ENCODE peak calls at places on chromosome 9, in seven cellular contexts. R, B, M, G, E, X and D are unnamed samples.

GRCh38 chr9:89116064-89116817 is 62.4 kb downstream of the SHC3 start:
- DNase-seq in R (no peak), B (peak; percentile 64), X (no peak), G (no peak), M (no peak), E (no peak), D (peak; percentile 48)

GRCh38 chr9:18371621-18372020 is 102.3 kb upstream of the ADAMTSL1 start:
- DNase-seq in R (no peak), M (no peak), E (no peak), B (no peak), G (no peak), X (no peak), D (no peak)

GRCh38 chr9:130663258-130664171 is 879 bp upstream of the PRDM12 start:
- DNase-seq in R (no peak), G (no peak), X (no peak), E (no peak), M (no peak), B (no peak), D (peak; percentile 30)

GRCh38 chr9:129803679-129804065 is 688 bp downstream of the TOR1B start:
- DNase-seq in B (no peak), R (peak; percentile 16), M (no peak), E (no peak), X (no peak), G (no peak), D (no peak)

GRCh38 chr9:89342948-89343347 is 24.6 kb downstream of the SECISBP2 start:
- DNase-seq in E (no peak), B (no peak), M (no peak), X (no peak), G (no peak), R (no peak), D (no peak)

GRCh38 chr9:113888976-113889375 is 12.9 kb downstream of the ZNF618 start:
- DNase-seq in E (no peak), R (no peak), G (no peak), B (no peak), X (no peak), M (no peak), D (peak; percentile 49)

GRCh38 chr9:33466565-33467495 is 6.9 kb downstream of the NOL6 start:
- DNase-seq in X (peak; percentile 87), R (no peak), E (peak; percentile 57), G (peak; percentile 62), M (no peak), B (peak; percentile 36), D (peak; percentile 70)

GRCh38 chr9:37187713-37188439 is 67.5 kb downstream of the ZCCHC7 start:
- DNase-seq in G (no peak), R (no peak), E (no peak), B (peak; percentile 39), X (no peak), M (no peak), D (no peak)

GRCh38 chr9:16278420-16278999 is 592.0 kb downstream of the BNC2 start:
- DNase-seq in G (no peak), B (no peak), R (no peak), E (no peak), M (no peak), X (no peak), D (no peak)

GRCh38 chr9:84504360-84504759 is 163.8 kb upstream of the SLC28A3 start:
- DNase-seq in R (no peak), G (no peak), B (peak; percentile 2), X (no peak), M (no peak), E (no peak), D (peak; percentile 13)

GRCh38 chr9:93096131-93096802 is at the start of gene CARD19:
- DNase-seq in X (peak; percentile 87), G (peak; percentile 64), M (no peak), B (peak; percentile 33), E (peak; percentile 63), R (no peak), D (peak; percentile 68)

GRCh38 chr9:133448487-133448972 is 11.2 kb upstream of the CACFD1 start:
- DNase-seq in E (no peak), G (no peak), R (no peak), X (no peak), B (no peak), M (no peak), D (no peak)

GRCh38 chr9:118529210-118529609 is 825.0 kb downstream of the TLR4 start:
- DNase-seq in R (no peak), G (no peak), E (no peak), X (no peak), B (peak; percentile 58), M (no peak), D (peak; percentile 9)

GRCh38 chr9:38362912-38363588 is 29.5 kb upstream of the ALDH1B1 start:
- DNase-seq in X (no peak), G (peak; percentile 46), R (peak; percentile 73), M (peak; percentile 62), B (peak; percentile 85), E (no peak), D (peak; percentile 90)

GRCh38 chr9:35910613-35911488 is 1.6 kb downstream of the SPAAR start:
- DNase-seq in M (peak; percentile 72), R (peak; percentile 59), X (peak; percentile 69), E (peak; percentile 29), G (no peak), B (peak; percentile 67), D (peak; percentile 76)

GRCh38 chr9:11086561-11086960 is 473.8 kb upstream of the PTPRD start:
- DNase-seq in M (no peak), G (no peak), X (no peak), E (no peak), R (no peak), B (no peak), D (peak; percentile 54)

GRCh38 chr9:23659346-23660006 is 166.6 kb downstream of the ELAVL2 start:
- DNase-seq in G (no peak), R (no peak), B (no peak), E (no peak), X (no peak), M (no peak), D (no peak)

GRCh38 chr9:76562511-76562911 is 103.5 kb downstream of the GCNT1 start:
- DNase-seq in X (no peak), R (no peak), M (no peak), B (peak; percentile 73), G (no peak), E (no peak), D (peak; percentile 13)

GRCh38 chr9:89541798-89542197 is 43.9 kb upstream of the SEMA4D start:
- DNase-seq in X (no peak), B (no peak), M (no peak), G (no peak), E (no peak), R (no peak), D (no peak)

GRCh38 chr9:35993976-35994720 is 36.2 kb upstream of the OR2S2 start:
- DNase-seq in R (no peak), X (no peak), M (no peak), B (no peak), E (no peak), G (no peak), D (no peak)

GRCh38 chr9:126607731-126608130 is 6.0 kb upstream of the LMX1B start:
- DNase-seq in B (no peak), M (no peak), E (no peak), G (no peak), R (no peak), X (no peak), D (no peak)

GRCh38 chr9:90956026-90956810 is 154.6 kb downstream of the SYK start:
- DNase-seq in G (no peak), R (no peak), X (no peak), M (no peak), E (no peak), B (peak; percentile 80), D (peak; percentile 56)

GRCh38 chr9:111016046-111017026 is 21.9 kb downstream of the LPAR1 start:
- DNase-seq in G (no peak), R (no peak), B (peak; percentile 61), E (no peak), M (no peak), X (no peak), D (peak; percentile 42)

GRCh38 chr9:77756449-77756848 is 108.3 kb upstream of the GNA14 start:
- DNase-seq in R (no peak), X (no peak), E (no peak), G (no peak), M (no peak), B (no peak), D (no peak)

GRCh38 chr9:70600479-70600878 is 186.0 kb upstream of the KLF9 start:
- DNase-seq in B (peak; percentile 64), R (no peak), X (no peak), M (no peak), E (no peak), G (peak; percentile 66), D (peak; percentile 78)

GRCh38 chr9:125843646-125844045 is 96.5 kb downstream of the PBX3 start:
- DNase-seq in R (peak; percentile 29), G (no peak), X (no peak), M (no peak), B (no peak), E (no peak), D (peak; percentile 32)

GRCh38 chr9:40884072-40884901 is 244.2 kb downstream of the FOXD4L6 start:
- DNase-seq in E (no peak), G (no peak), B (no peak), R (no peak), M (no peak), X (peak; percentile 66), D (no peak)

GRCh38 chr9:126456802-126457547 is 130.3 kb downstream of the MVB12B start:
- DNase-seq in E (no peak), B (no peak), M (no peak), R (no peak), G (no peak), X (no peak), D (no peak)

GRCh38 chr9:135258461-135258860 is 171.0 kb downstream of the OLFM1 start:
- DNase-seq in X (no peak), E (no peak), B (no peak), G (no peak), R (no peak), M (no peak), D (no peak)

GRCh38 chr9:21677834-21678233 is 124.6 kb upstream of the MTAP start:
- DNase-seq in E (no peak), B (peak; percentile 84), R (no peak), M (no peak), X (no peak), G (no peak), D (no peak)

GRCh38 chr9:32665101-32665500 is 29.6 kb upstream of the TAF1L start:
- DNase-seq in X (no peak), M (no peak), R (no peak), E (no peak), G (no peak), B (peak; percentile 43), D (no peak)

GRCh38 chr9:23683476-23684095 is 142.5 kb downstream of the ELAVL2 start:
- DNase-seq in M (no peak), R (no peak), X (no peak), B (no peak), E (no peak), G (no peak), D (peak; percentile 20)

GRCh38 chr9:37801287-37801850 is 772 bp downstream of the DCAF10 start:
- DNase-seq in B (peak; percentile 30), R (peak; percentile 8), M (no peak), E (no peak), G (peak; percentile 38), X (peak; percentile 76), D (peak; percentile 62)

GRCh38 chr9:122228906-122229837 is at the start of gene LHX6:
- DNase-seq in M (no peak), E (no peak), B (peak; percentile 64), G (no peak), R (no peak), X (no peak), D (peak; percentile 53)

GRCh38 chr9:130897848-130898551 is 1.4 kb upstream of the QRFP start:
- DNase-seq in R (no peak), B (no peak), X (peak; percentile 60), G (no peak), M (no peak), E (no peak), D (no peak)